ENCODE peak calls at places on chromosomes 6 and 20, in four cellular contexts. W is stomach, G is left lung, H is Calu3. O is an unnamed sample.

GRCh38 chr20:51442602-51443001 is 99.9 kb downstream of the NFATC2 start:
- DNase-seq in W (no peak), G (no peak), H (no peak), O (no peak)

GRCh38 chr20:62753626-62754025 is 42.6 kb upstream of the MRGBP start:
- DNase-seq in W (no peak), G (peak), H (no peak), O (no peak)

GRCh38 chr20:63974402-63975200 is 4.8 kb downstream of the SAMD10 start:
- DNase-seq in W (peak), G (peak), H (peak), O (no peak)

GRCh38 chr6:168120390-168121307 is 41.6 kb upstream of the FRMD1 start:
- DNase-seq in W (no peak), G (no peak), H (no peak), O (peak)

GRCh38 chr6:106145144-106145543 is 59.0 kb downstream of the PRDM1 start:
- DNase-seq in W (no peak), G (no peak), H (no peak), O (no peak)

GRCh38 chr6:13916230-13916944 is 8.4 kb upstream of the RNF182 start:
- DNase-seq in W (no peak), G (no peak), H (no peak), O (no peak)

GRCh38 chr6:30814137-30815084 is 69.9 kb upstream of the DDR1 start:
- DNase-seq in W (peak), G (no peak), H (peak), O (no peak)

GRCh38 chr20:53220482-53221307 is 248.5 kb downstream of the TSHZ2 start:
- DNase-seq in W (no peak), G (no peak), H (no peak), O (no peak)

GRCh38 chr6:154868143-154868594 is 126.9 kb upstream of the TIAM2 start:
- DNase-seq in W (no peak), G (no peak), H (peak), O (no peak)

GRCh38 chr6:2503816-2504494 is 246.8 kb downstream of the MYLK4 start:
- DNase-seq in W (no peak), G (no peak), H (no peak), O (no peak)

GRCh38 chr6:159590794-159591193 is 102.2 kb downstream of the SOD2 start:
- DNase-seq in W (no peak), G (no peak), H (no peak), O (no peak)

GRCh38 chr20:3645309-3646066 is 17.7 kb downstream of the GFRA4 start:
- DNase-seq in W (no peak), G (no peak), H (no peak), O (no peak)

GRCh38 chr6:101722991-101723579 is 329.6 kb downstream of the GRIK2 start:
- DNase-seq in W (no peak), G (no peak), H (no peak), O (no peak)

GRCh38 chr20:5848711-5849505 is 98.7 kb downstream of the SHLD1 start:
- DNase-seq in W (no peak), G (no peak), H (no peak), O (no peak)

GRCh38 chr6:116932496-116932895 is 55.5 kb downstream of the RFX6 start:
- DNase-seq in W (no peak), G (no peak), H (no peak), O (no peak)

GRCh38 chr6:25706314-25707014 is 48.1 kb upstream of the SLC17A4 start:
- DNase-seq in W (peak), G (peak), H (no peak), O (no peak)

GRCh38 chr20:63177134-63177784 is 38.7 kb downstream of the YTHDF1 start:
- DNase-seq in W (no peak), G (no peak), H (no peak), O (no peak)

GRCh38 chr6:3898270-3898994 is 49.3 kb downstream of the FAM50B start:
- DNase-seq in W (no peak), G (no peak), H (no peak), O (no peak)

GRCh38 chr6:87176493-87176892 is 21.1 kb downstream of the ZNF292 start:
- DNase-seq in W (no peak), G (no peak), H (no peak), O (no peak)

GRCh38 chr6:41160933-41161332 is 2.0 kb downstream of the TREM2 start:
- DNase-seq in W (no peak), G (no peak), H (no peak), O (no peak)

GRCh38 chr6:117740605-117741004 is 65.3 kb downstream of the NUS1 start:
- DNase-seq in W (no peak), G (no peak), H (no peak), O (no peak)

GRCh38 chr6:154740658-154741057 is 7.4 kb downstream of the SCAF8 start:
- DNase-seq in W (no peak), G (no peak), H (no peak), O (no peak)

GRCh38 chr6:154169193-154169847 is 130.3 kb downstream of the OPRM1 start:
- DNase-seq in W (no peak), G (no peak), H (no peak), O (no peak)

GRCh38 chr6:41901882-41902519 is 6.8 kb upstream of the USP49 start:
- DNase-seq in W (no peak), G (no peak), H (peak), O (no peak)

GRCh38 chr6:125947581-125947980 is 9.0 kb upstream of the HINT3 start:
- DNase-seq in W (peak), G (peak), H (no peak), O (no peak)

GRCh38 chr20:58503668-58504067 is 11.5 kb downstream of the APCDD1L start:
- DNase-seq in W (peak), G (no peak), H (no peak), O (no peak)

GRCh38 chr6:13425971-13426931 is 61.1 kb downstream of the GFOD1 start:
- DNase-seq in W (no peak), G (no peak), H (no peak), O (no peak)

GRCh38 chr6:111936718-111937117 is 63.5 kb upstream of the FYN start:
- DNase-seq in W (no peak), G (no peak), H (no peak), O (no peak)

GRCh38 chr20:44034965-44035635 is 120.4 kb downstream of the TOX2 start:
- DNase-seq in W (peak), G (no peak), H (no peak), O (no peak)

GRCh38 chr6:44064089-44064947 is 62.9 kb downstream of the MRPL14 start:
- DNase-seq in W (peak), G (no peak), H (peak), O (no peak)

GRCh38 chr20:59933296-59933848 is at the start of gene SYCP2:
- DNase-seq in W (peak), G (no peak), H (peak), O (no peak)
- TF ChIP-seq CTCF in W (no peak), G (no peak), H (no peak), O (no peak)

DNA sequence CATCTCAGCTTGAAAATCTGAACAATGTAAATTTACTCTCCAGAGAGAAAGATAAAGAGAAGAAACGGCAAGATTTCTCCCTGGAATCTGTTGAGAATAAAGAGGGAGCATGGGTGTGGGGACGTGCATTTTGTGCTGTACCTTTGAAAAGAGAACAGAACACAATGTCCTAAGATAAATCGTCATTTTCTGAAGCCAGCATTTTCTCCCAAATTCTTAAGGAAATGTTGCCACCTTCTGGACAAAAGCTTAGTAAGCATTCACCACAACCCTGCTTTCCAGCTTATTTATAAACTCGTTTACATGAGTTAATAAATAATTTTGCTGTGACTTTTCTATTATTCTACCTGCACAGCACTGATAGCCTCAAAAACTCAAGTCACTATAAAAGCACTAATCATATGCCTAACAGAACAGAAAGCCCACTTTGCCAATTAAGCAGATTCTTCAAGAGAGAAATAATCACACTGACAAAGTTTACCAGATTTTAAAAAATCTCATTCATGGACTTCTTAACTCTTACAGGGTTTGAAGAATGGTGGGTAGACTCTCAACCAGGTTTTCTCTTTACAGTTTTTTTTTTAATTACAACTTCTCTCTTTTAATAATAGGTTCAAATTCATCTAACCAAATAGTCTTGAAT is 155.8 kb downstream of the MBOAT1 start:
- DNase-seq in W (no peak), G (no peak), H (peak), O (no peak)
- TF ChIP-seq CTCF in W (peak), G (no peak), H (peak), O (peak)

GRCh38 chr6:167113047-167113446 is 9.8 kb upstream of the CCR6 start:
- DNase-seq in W (no peak), G (no peak), H (no peak), O (no peak)

GRCh38 chr6:167116838-167117228 is 6.1 kb upstream of the CCR6 start:
- DNase-seq in W (no peak), G (no peak), H (no peak), O (no peak)

GRCh38 chr6:167116109-167116837 is 6.6 kb upstream of the CCR6 start:
- DNase-seq in W (no peak), G (no peak), H (no peak), O (no peak)

GRCh38 chr6:167113935-167114910 is 8.7 kb upstream of the CCR6 start:
- DNase-seq in W (no peak), G (no peak), H (no peak), O (no peak)

DNA sequence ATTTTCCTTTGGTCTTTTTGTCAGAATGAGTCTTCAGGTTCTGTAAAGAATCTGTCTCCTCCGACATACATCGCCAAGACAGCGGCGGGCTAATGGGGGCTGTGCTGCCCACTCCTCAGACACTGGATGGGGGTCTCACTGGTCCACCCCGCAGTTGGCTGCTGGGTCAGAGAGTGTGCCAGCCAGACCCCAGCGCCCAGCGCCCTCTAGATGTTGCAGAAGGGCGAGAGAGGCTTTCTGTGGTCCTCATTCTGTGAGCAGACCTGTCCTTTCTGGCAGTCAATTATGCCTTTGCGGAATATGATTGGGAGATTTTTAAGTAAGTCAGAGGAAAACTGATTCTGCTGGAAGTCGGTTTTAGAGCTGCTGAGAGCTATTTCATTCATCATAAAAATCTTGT is 7.8 kb upstream of the CCR6 start:
- DNase-seq in W (no peak), G (no peak), H (no peak), O (no peak)
- TF ChIP-seq CTCF in W (no peak), G (no peak), H (no peak), O (no peak)

GRCh38 chr20:39429716-39430115 is 467.6 kb downstream of the DHX35 start:
- DNase-seq in W (no peak), G (no peak), H (no peak), O (no peak)
- TF ChIP-seq CTCF in W (no peak), G (no peak), H (no peak), O (peak)

GRCh38 chr20:47418061-47418616 is 61.6 kb upstream of the ZMYND8 start:
- DNase-seq in W (no peak), G (no peak), H (no peak), O (no peak)
- TF ChIP-seq CTCF in W (no peak), G (no peak), H (no peak), O (no peak)

GRCh38 chr6:96542702-96543101 is 20.2 kb upstream of the FHL5 start:
- DNase-seq in W (no peak), G (no peak), H (no peak), O (no peak)
- TF ChIP-seq CTCF in W (peak), G (no peak), H (peak), O (peak)

GRCh38 chr20:47360489-47361267 is 4.2 kb upstream of the ZMYND8 start:
- DNase-seq in W (peak), G (peak), H (peak), O (no peak)

GRCh38 chr20:47358672-47359532 is 2.4 kb upstream of the ZMYND8 start:
- DNase-seq in W (peak), G (peak), H (peak), O (peak)

GRCh38 chr20:47358052-47358671 is 1.7 kb upstream of the ZMYND8 start:
- DNase-seq in W (no peak), G (no peak), H (no peak), O (no peak)

GRCh38 chr20:47360207-47360488 is 3.6 kb upstream of the ZMYND8 start:
- DNase-seq in W (peak), G (no peak), H (peak), O (no peak)

GRCh38 chr20:47359533-47360206 is 3.2 kb upstream of the ZMYND8 start:
- DNase-seq in W (no peak), G (no peak), H (peak), O (no peak)
- TF ChIP-seq CTCF in W (no peak), G (no peak), H (no peak), O (no peak)

DNA sequence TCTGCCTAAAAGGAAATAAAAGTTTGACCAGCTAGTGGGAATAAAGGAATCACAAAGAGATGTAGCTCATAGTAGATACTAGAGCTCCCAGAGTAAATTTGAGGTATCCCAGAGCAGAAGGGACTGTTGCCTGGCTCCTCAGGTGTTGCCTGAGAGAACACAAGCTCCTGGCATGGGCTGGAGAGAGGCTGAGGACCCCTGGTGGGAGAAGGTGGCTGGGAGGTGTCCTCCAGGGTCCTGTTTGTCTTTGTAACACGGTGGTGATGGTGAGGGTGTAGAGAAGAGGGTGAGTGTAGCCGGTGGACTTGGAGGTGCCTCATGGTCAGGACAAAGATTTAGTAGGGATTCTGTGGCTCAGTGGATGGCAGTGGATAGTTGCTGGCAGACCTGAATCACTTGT is 28.1 kb upstream of the NNAT start:
- DNase-seq in W (no peak), G (no peak), H (no peak), O (no peak)
- TF ChIP-seq CTCF in W (no peak), G (no peak), H (no peak), O (no peak)

O was measured in progenitor cell of endocrine pancreas.